ENCODE peak calls at places on chromosomes 13 and 19, in nine cellular contexts. One of them, this sample, is unnamed.

GRCh38 chr13:33678906-33679657 is 138.9 kb upstream of the RFC3 start:
- DNase-seq in activated CD4-positive, CD25-positive, alpha-beta regulatory T cell treated with anti-CD3 and anti-CD28 coated beads, Interleukin-2, amount 50 U/mL, for 16 hours: peak; percentile 55
- DNase-seq in CD4-positive, alpha-beta memory T cell: peak; percentile 34
- DNase-seq in T-helper 1 cell: no peak
- DNase-seq in Calu3: peak; percentile 65
- DNase-seq in H54: peak; percentile 38
- DNase-seq in H9: no peak
- DNase-seq in cerebellum: no peak
- DNase-seq in GM06990: peak; percentile 79
- DNase-seq in this sample: peak; percentile 29

GRCh38 chr19:35085947-35086346 is 29.7 kb upstream of the FXYD3 start:
- DNase-seq in activated CD4-positive, CD25-positive, alpha-beta regulatory T cell treated with anti-CD3 and anti-CD28 coated beads, Interleukin-2, amount 50 U/mL, for 16 hours: no peak
- DNase-seq in GM06990: peak; percentile 56
- DNase-seq in H9: no peak
- DNase-seq in H54: no peak
- DNase-seq in CD4-positive, alpha-beta memory T cell: no peak
- DNase-seq in Calu3: no peak
- DNase-seq in T-helper 1 cell: no peak
- DNase-seq in cerebellum: no peak
- DNase-seq in this sample: no peak

GRCh38 chr13:73273737-73274136 is 214.9 kb downstream of the KLF5 start:
- DNase-seq in H9: no peak
- DNase-seq in Calu3: no peak
- DNase-seq in CD4-positive, alpha-beta memory T cell: no peak
- DNase-seq in T-helper 1 cell: no peak
- DNase-seq in activated CD4-positive, CD25-positive, alpha-beta regulatory T cell treated with anti-CD3 and anti-CD28 coated beads, Interleukin-2, amount 50 U/mL, for 16 hours: no peak
- DNase-seq in H54: peak; percentile 12
- DNase-seq in cerebellum: no peak
- DNase-seq in GM06990: no peak
- DNase-seq in this sample: no peak

GRCh38 chr13:110421696-110422395 is 114.8 kb downstream of the COL4A2 start:
- DNase-seq in CD4-positive, alpha-beta memory T cell: peak; percentile 35
- DNase-seq in H9: no peak
- DNase-seq in Calu3: no peak
- DNase-seq in activated CD4-positive, CD25-positive, alpha-beta regulatory T cell treated with anti-CD3 and anti-CD28 coated beads, Interleukin-2, amount 50 U/mL, for 16 hours: no peak
- DNase-seq in cerebellum: no peak
- DNase-seq in GM06990: no peak
- DNase-seq in T-helper 1 cell: no peak
- DNase-seq in H54: no peak
- DNase-seq in this sample: no peak

GRCh38 chr13:26867451-26868067 is 107.0 kb upstream of the GPR12 start:
- DNase-seq in GM06990: no peak
- DNase-seq in cerebellum: no peak
- DNase-seq in T-helper 1 cell: no peak
- DNase-seq in H9: no peak
- DNase-seq in H54: no peak
- DNase-seq in Calu3: peak; percentile 22
- DNase-seq in activated CD4-positive, CD25-positive, alpha-beta regulatory T cell treated with anti-CD3 and anti-CD28 coated beads, Interleukin-2, amount 50 U/mL, for 16 hours: no peak
- DNase-seq in CD4-positive, alpha-beta memory T cell: no peak
- DNase-seq in this sample: peak; percentile 64

GRCh38 chr13:36924001-36924400 is 4.0 kb upstream of the SMAD9 start:
- DNase-seq in T-helper 1 cell: no peak
- DNase-seq in H9: no peak
- DNase-seq in GM06990: no peak
- DNase-seq in H54: no peak
- DNase-seq in Calu3: no peak
- DNase-seq in activated CD4-positive, CD25-positive, alpha-beta regulatory T cell treated with anti-CD3 and anti-CD28 coated beads, Interleukin-2, amount 50 U/mL, for 16 hours: no peak
- DNase-seq in cerebellum: no peak
- DNase-seq in CD4-positive, alpha-beta memory T cell: no peak
- DNase-seq in this sample: no peak

GRCh38 chr13:48646791-48647190 is 6.9 kb upstream of the CYSLTR2 start:
- DNase-seq in GM06990: no peak
- DNase-seq in cerebellum: no peak
- DNase-seq in activated CD4-positive, CD25-positive, alpha-beta regulatory T cell treated with anti-CD3 and anti-CD28 coated beads, Interleukin-2, amount 50 U/mL, for 16 hours: no peak
- DNase-seq in Calu3: no peak
- DNase-seq in CD4-positive, alpha-beta memory T cell: no peak
- DNase-seq in T-helper 1 cell: no peak
- DNase-seq in H54: no peak
- DNase-seq in H9: peak; percentile 33
- DNase-seq in this sample: no peak

GRCh38 chr13:32068255-32068654 is 36.7 kb downstream of the FRY start:
- DNase-seq in activated CD4-positive, CD25-positive, alpha-beta regulatory T cell treated with anti-CD3 and anti-CD28 coated beads, Interleukin-2, amount 50 U/mL, for 16 hours: no peak
- DNase-seq in H54: no peak
- DNase-seq in H9: no peak
- DNase-seq in Calu3: no peak
- DNase-seq in T-helper 1 cell: no peak
- DNase-seq in cerebellum: no peak
- DNase-seq in GM06990: no peak
- DNase-seq in CD4-positive, alpha-beta memory T cell: no peak
- DNase-seq in this sample: no peak

GRCh38 chr19:11421607-11422098 is 2.5 kb upstream of the RGL3 start:
- DNase-seq in activated CD4-positive, CD25-positive, alpha-beta regulatory T cell treated with anti-CD3 and anti-CD28 coated beads, Interleukin-2, amount 50 U/mL, for 16 hours: no peak
- DNase-seq in CD4-positive, alpha-beta memory T cell: peak; percentile 21
- DNase-seq in Calu3: peak; percentile 43
- DNase-seq in H9: peak; percentile 92
- DNase-seq in GM06990: no peak
- DNase-seq in cerebellum: peak; percentile 47
- DNase-seq in T-helper 1 cell: no peak
- DNase-seq in H54: no peak
- DNase-seq in this sample: peak; percentile 85

GRCh38 chr13:76266566-76266965 is 619.6 kb downstream of the KCTD12 start:
- DNase-seq in GM06990: no peak
- DNase-seq in activated CD4-positive, CD25-positive, alpha-beta regulatory T cell treated with anti-CD3 and anti-CD28 coated beads, Interleukin-2, amount 50 U/mL, for 16 hours: no peak
- DNase-seq in CD4-positive, alpha-beta memory T cell: no peak
- DNase-seq in H54: no peak
- DNase-seq in Calu3: no peak
- DNase-seq in cerebellum: no peak
- DNase-seq in H9: no peak
- DNase-seq in T-helper 1 cell: no peak
- DNase-seq in this sample: no peak

GRCh38 chr19:43895727-43896126 is 39.4 kb downstream of the ZNF45 start:
- DNase-seq in cerebellum: no peak
- DNase-seq in H9: no peak
- DNase-seq in H54: no peak
- DNase-seq in activated CD4-positive, CD25-positive, alpha-beta regulatory T cell treated with anti-CD3 and anti-CD28 coated beads, Interleukin-2, amount 50 U/mL, for 16 hours: no peak
- DNase-seq in GM06990: no peak
- DNase-seq in CD4-positive, alpha-beta memory T cell: no peak
- DNase-seq in T-helper 1 cell: no peak
- DNase-seq in Calu3: no peak
- DNase-seq in this sample: no peak

GRCh38 chr13:80612804-80613203 is 271.9 kb upstream of the SPRY2 start:
- DNase-seq in H9: no peak
- DNase-seq in T-helper 1 cell: no peak
- DNase-seq in CD4-positive, alpha-beta memory T cell: no peak
- DNase-seq in Calu3: no peak
- DNase-seq in cerebellum: no peak
- DNase-seq in H54: no peak
- DNase-seq in activated CD4-positive, CD25-positive, alpha-beta regulatory T cell treated with anti-CD3 and anti-CD28 coated beads, Interleukin-2, amount 50 U/mL, for 16 hours: no peak
- DNase-seq in GM06990: no peak
- DNase-seq in this sample: peak; percentile 8

GRCh38 chr13:102814025-102814607 is 15.2 kb downstream of the BIVM start:
- DNase-seq in activated CD4-positive, CD25-positive, alpha-beta regulatory T cell treated with anti-CD3 and anti-CD28 coated beads, Interleukin-2, amount 50 U/mL, for 16 hours: no peak
- DNase-seq in H9: no peak
- DNase-seq in GM06990: no peak
- DNase-seq in T-helper 1 cell: no peak
- DNase-seq in H54: no peak
- DNase-seq in Calu3: no peak
- DNase-seq in cerebellum: no peak
- DNase-seq in CD4-positive, alpha-beta memory T cell: no peak
- DNase-seq in this sample: no peak

GRCh38 chr13:24892844-24893243 is 128.9 kb downstream of the RNF17 start:
- DNase-seq in GM06990: no peak
- DNase-seq in CD4-positive, alpha-beta memory T cell: no peak
- DNase-seq in Calu3: no peak
- DNase-seq in H54: no peak
- DNase-seq in activated CD4-positive, CD25-positive, alpha-beta regulatory T cell treated with anti-CD3 and anti-CD28 coated beads, Interleukin-2, amount 50 U/mL, for 16 hours: no peak
- DNase-seq in T-helper 1 cell: no peak
- DNase-seq in H9: no peak
- DNase-seq in cerebellum: no peak
- DNase-seq in this sample: no peak

GRCh38 chr19:48737360-48737998 is 2.9 kb downstream of the RASIP1 start:
- DNase-seq in T-helper 1 cell: no peak
- DNase-seq in GM06990: no peak
- DNase-seq in activated CD4-positive, CD25-positive, alpha-beta regulatory T cell treated with anti-CD3 and anti-CD28 coated beads, Interleukin-2, amount 50 U/mL, for 16 hours: no peak
- DNase-seq in cerebellum: peak; percentile 44
- DNase-seq in H9: peak; percentile 95
- DNase-seq in Calu3: no peak
- DNase-seq in H54: no peak
- DNase-seq in CD4-positive, alpha-beta memory T cell: no peak
- DNase-seq in this sample: peak; percentile 80

This sample was measured in iPS-NIHi11.